ENCODE peak calls at places on chromosomes 3 and 15, in nine cellular contexts. G, Z, J, O, U, R, A, Q and W are unnamed samples.

GRCh38 chr3:189936210-189936609 is 184.5 kb downstream of the P3H2 start:
- DNase-seq in G (no peak), A (no peak), O (no peak), R (no peak), Z (no peak), Q (no peak), U (no peak), J (no peak), W (no peak)

GRCh38 chr15:51198701-51199253 is 104.1 kb upstream of the TNFAIP8L3 start:
- DNase-seq in A (no peak), G (no peak), R (no peak), O (no peak), U (peak; percentile 32), J (no peak), Z (no peak), Q (no peak), W (peak; percentile 44)

GRCh38 chr3:157594413-157594812 is 91.2 kb upstream of the VEPH1 start:
- DNase-seq in Q (no peak), G (no peak), U (no peak), J (no peak), A (no peak), Z (no peak), O (no peak), R (peak; percentile 13), W (no peak)

GRCh38 chr3:98732239-98733054 is 30.7 kb upstream of the ST3GAL6 start:
- DNase-seq in Q (peak; percentile 77), Z (peak; percentile 70), O (no peak), A (peak; percentile 43), J (peak; percentile 51), R (peak; percentile 86), U (peak; percentile 62), G (peak; percentile 23), W (peak; percentile 76)

GRCh38 chr3:75272708-75273107 is 391.4 kb upstream of the FRG2C start:
- DNase-seq in J (no peak), R (no peak), Q (no peak), A (no peak), U (peak; percentile 26), Z (no peak), G (no peak), O (no peak), W (peak; percentile 70)

GRCh38 chr3:45406812-45407211 is 18.4 kb downstream of the LARS2 start:
- DNase-seq in Z (no peak), R (no peak), A (no peak), G (no peak), O (no peak), J (no peak), U (no peak), Q (no peak), W (no peak)

GRCh38 chr3:9944271-9944670 is 7.9 kb downstream of the PRRT3 start:
- DNase-seq in J (no peak), A (no peak), Z (no peak), R (no peak), U (no peak), Q (peak; percentile 79), O (no peak), G (no peak), W (no peak)

GRCh38 chr15:90062023-90062728 is 40.1 kb downstream of the IDH2 start:
- DNase-seq in G (peak; percentile 91), U (no peak), R (peak; percentile 92), A (peak; percentile 91), Z (peak; percentile 75), J (no peak), O (peak; percentile 51), Q (no peak), W (peak; percentile 28)

GRCh38 chr3:184334470-184335158 is 2.8 kb upstream of the FAM131A start:
- DNase-seq in U (peak; percentile 99), G (no peak), Z (no peak), O (peak; percentile 24), J (no peak), Q (no peak), A (no peak), R (no peak), W (peak; percentile 69)

GRCh38 chr3:37262816-37263393 is 88.5 kb upstream of the LRRFIP2 start:
- DNase-seq in J (no peak), U (peak; percentile 83), Q (no peak), R (no peak), A (no peak), Z (no peak), G (no peak), O (no peak), W (peak; percentile 55)

GRCh38 chr15:84645496-84645895 is 8.6 kb downstream of the WDR73 start:
- DNase-seq in R (no peak), Q (peak; percentile 46), Z (no peak), A (no peak), O (no peak), J (no peak), G (no peak), U (no peak), W (no peak)

GRCh38 chr3:67018789-67019525 is 20.9 kb downstream of the KBTBD8 start:
- DNase-seq in U (no peak), Z (no peak), R (no peak), Q (no peak), G (no peak), O (no peak), J (no peak), A (no peak), W (no peak)

GRCh38 chr3:156024904-156025303 is 95.5 kb upstream of the KCNAB1 start:
- DNase-seq in Z (no peak), A (no peak), G (no peak), J (no peak), R (no peak), U (peak; percentile 50), Q (no peak), O (no peak), W (peak; percentile 48)

GRCh38 chr15:31871159-31871886 is 159.0 kb upstream of the CHRNA7 start:
- DNase-seq in A (peak; percentile 37), Z (no peak), O (no peak), G (no peak), Q (no peak), J (peak; percentile 12), R (no peak), U (no peak), W (no peak)

GRCh38 chr3:126450744-126451143 is 24.9 kb downstream of the ZXDC start:
- DNase-seq in Z (no peak), J (no peak), O (no peak), Q (no peak), U (no peak), A (peak; percentile 6), R (no peak), G (no peak), W (no peak)

GRCh38 chr3:82274897-82275296 is 513.5 kb upstream of the GBE1 start:
- DNase-seq in Q (no peak), U (peak; percentile 3), R (no peak), O (no peak), Z (no peak), G (no peak), A (no peak), J (no peak), W (peak; percentile 71)

GRCh38 chr15:82918607-82919230 is 33.8 kb downstream of the HOMER2 start:
- DNase-seq in Q (no peak), Z (no peak), O (no peak), A (no peak), G (no peak), J (no peak), R (no peak), U (no peak), W (no peak)

GRCh38 chr3:38609386-38610111 is 39.9 kb downstream of the SCN5A start:
- DNase-seq in Q (peak; percentile 34), J (no peak), G (no peak), O (no peak), Z (no peak), U (no peak), A (no peak), R (no peak), W (no peak)

GRCh38 chr3:183309276-183309675 is 56.2 kb downstream of the B3GNT5 start:
- DNase-seq in A (peak; percentile 83), R (no peak), Z (no peak), U (no peak), O (no peak), Q (no peak), J (no peak), G (peak; percentile 76), W (no peak)

GRCh38 chr3:149512073-149512782 is 37.7 kb downstream of the TM4SF4 start:
- DNase-seq in A (peak; percentile 60), U (peak; percentile 73), O (peak; percentile 6), Z (peak; percentile 76), G (peak; percentile 60), J (peak; percentile 79), Q (peak; percentile 62), R (peak; percentile 83), W (peak; percentile 77)

GRCh38 chr3:71875461-71875947 is 90.6 kb upstream of the PROK2 start:
- DNase-seq in Q (peak; percentile 84), U (peak; percentile 60), R (peak; percentile 92), A (peak; percentile 77), J (peak; percentile 88), Z (peak; percentile 87), G (peak; percentile 84), O (peak; percentile 78), W (peak; percentile 86)

GRCh38 chr3:42161050-42161935 is 70.1 kb downstream of the TRAK1 start:
- DNase-seq in G (no peak), Q (no peak), U (peak; percentile 77), R (no peak), A (peak; percentile 13), Z (no peak), O (no peak), J (peak; percentile 86), W (peak; percentile 32)

GRCh38 chr3:69671082-69671952 is 67.9 kb upstream of the MITF start:
- DNase-seq in G (no peak), R (peak; percentile 73), J (no peak), U (peak; percentile 58), Q (no peak), A (peak; percentile 55), O (no peak), Z (no peak), W (peak; percentile 56)

GRCh38 chr15:70876011-70876410 is 16.2 kb downstream of the THAP10 start:
- DNase-seq in A (no peak), R (no peak), Q (no peak), O (no peak), Z (no peak), U (no peak), J (no peak), G (no peak), W (no peak)

GRCh38 chr3:111324645-111325044 is 217.4 kb upstream of the CD96 start:
- DNase-seq in O (no peak), R (no peak), G (no peak), A (no peak), U (peak; percentile 57), Z (no peak), J (no peak), Q (no peak), W (no peak)

GRCh38 chr3:119098620-119099222 is 47.2 kb upstream of the TEX55 start:
- DNase-seq in Q (no peak), U (peak; percentile 20), R (peak; percentile 66), Z (no peak), J (no peak), A (no peak), G (no peak), O (no peak), W (peak; percentile 63)

GRCh38 chr3:52524258-52524751 is 9.4 kb downstream of the NT5DC2 start:
- DNase-seq in O (no peak), Z (no peak), Q (peak; percentile 41), U (no peak), J (no peak), A (no peak), G (no peak), R (no peak), W (no peak)

GRCh38 chr15:66287461-66288055 is 5.8 kb upstream of the DIS3L start:
- DNase-seq in U (peak; percentile 50), Q (no peak), Z (no peak), J (peak; percentile 13), A (no peak), G (no peak), R (peak; percentile 62), O (no peak), W (peak; percentile 38)